ENCODE peak calls at places on chromosome 12, in four cellular contexts. One of them, this sample, is unnamed.

GRCh38 chr12:28024231-28024995 is 51.9 kb upstream of the PTHLH start:
- DNase-seq in GM13977: no peak
- DNase-seq in body of pancreas: no peak
- DNase-seq in left ventricle myocardium inferior: no peak
- DNase-seq in this sample: no peak

GRCh38 chr12:49825360-49825970 is 2.7 kb downstream of the NCKAP5L start:
- DNase-seq in body of pancreas: no peak
- DNase-seq in left ventricle myocardium inferior: peak
- DNase-seq in GM13977: no peak
- DNase-seq in this sample: no peak

GRCh38 chr12:3073438-3074255 is 3.5 kb upstream of the TSPAN9 start:
- DNase-seq in body of pancreas: peak
- DNase-seq in GM13977: peak
- DNase-seq in left ventricle myocardium inferior: peak
- DNase-seq in this sample: peak

GRCh38 chr12:103085541-103085940 is 128.1 kb downstream of the ASCL1 start:
- DNase-seq in GM13977: no peak
- DNase-seq in body of pancreas: no peak
- DNase-seq in left ventricle myocardium inferior: no peak
- DNase-seq in this sample: no peak

GRCh38 chr12:71509705-71510104 is 70.1 kb downstream of the LGR5 start:
- DNase-seq in left ventricle myocardium inferior: no peak
- DNase-seq in GM13977: no peak
- DNase-seq in body of pancreas: no peak
- DNase-seq in this sample: no peak

GRCh38 chr12:25710149-25710548 is 157.1 kb upstream of the LMNTD1 start:
- DNase-seq in body of pancreas: no peak
- DNase-seq in GM13977: no peak
- DNase-seq in left ventricle myocardium inferior: no peak
- DNase-seq in this sample: no peak

GRCh38 chr12:86712425-86712843 is 456.2 kb upstream of the MGAT4C start:
- DNase-seq in left ventricle myocardium inferior: no peak
- DNase-seq in GM13977: no peak
- DNase-seq in body of pancreas: no peak
- DNase-seq in this sample: no peak

GRCh38 chr12:12800406-12801180 is 12.6 kb upstream of the DDX47 start:
- DNase-seq in GM13977: no peak
- DNase-seq in body of pancreas: no peak
- DNase-seq in left ventricle myocardium inferior: no peak
- DNase-seq in this sample: no peak

GRCh38 chr12:55931317-55931779 is 386 bp downstream of the DGKA start:
- DNase-seq in left ventricle myocardium inferior: peak
- DNase-seq in GM13977: no peak
- DNase-seq in body of pancreas: peak
- DNase-seq in this sample: no peak

GRCh38 chr12:46387697-46388096 is 15.1 kb upstream of the SLC38A2 start:
- DNase-seq in left ventricle myocardium inferior: no peak
- DNase-seq in GM13977: no peak
- DNase-seq in body of pancreas: no peak
- DNase-seq in this sample: no peak

GRCh38 chr12:46390304-46390703 is 17.7 kb upstream of the SLC38A2 start:
- DNase-seq in GM13977: no peak
- DNase-seq in left ventricle myocardium inferior: no peak
- DNase-seq in body of pancreas: no peak
- DNase-seq in this sample: no peak

GRCh38 chr12:46389130-46389616 is 16.6 kb upstream of the SLC38A2 start:
- DNase-seq in body of pancreas: no peak
- DNase-seq in GM13977: no peak
- DNase-seq in left ventricle myocardium inferior: no peak
- DNase-seq in this sample: no peak

GRCh38 chr12:46386877-46387629 is 14.5 kb upstream of the SLC38A2 start:
- DNase-seq in GM13977: peak
- DNase-seq in left ventricle myocardium inferior: peak
- DNase-seq in body of pancreas: no peak
- DNase-seq in this sample: no peak

DNA sequence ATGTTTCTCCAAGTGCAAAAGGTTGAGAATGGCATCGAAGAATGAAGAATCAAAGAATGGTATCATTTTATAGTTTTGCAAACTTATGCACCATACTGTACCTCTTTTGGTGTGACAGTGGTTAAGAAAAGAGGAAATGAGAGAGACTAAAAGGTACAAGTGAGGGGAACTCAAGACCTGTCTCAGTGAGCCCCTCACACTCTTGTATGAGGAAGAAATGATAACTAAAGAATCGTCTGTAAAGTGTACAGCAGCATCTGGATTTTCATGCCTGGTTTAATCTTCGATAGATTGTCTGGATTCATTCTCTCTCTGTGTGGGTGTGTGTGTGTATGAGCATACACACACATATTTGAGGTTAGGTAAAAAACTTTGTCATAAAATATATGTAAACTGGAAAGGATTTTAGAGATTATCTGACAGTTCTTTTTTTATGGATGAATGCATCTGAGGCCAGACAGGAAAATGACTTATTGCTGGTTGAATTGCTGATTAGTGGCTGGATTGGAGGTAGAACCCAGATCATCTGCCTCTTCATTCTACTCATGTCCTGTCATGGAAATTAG is 15.9 kb upstream of the SLC38A2 start:
- DNase-seq in left ventricle myocardium inferior: no peak
- DNase-seq in body of pancreas: no peak
- DNase-seq in GM13977: peak
- DNase-seq in this sample: no peak
- TF ChIP-seq CTCF in left ventricle myocardium inferior: no peak
- TF ChIP-seq CTCF in body of pancreas: no peak
- TF ChIP-seq CTCF in GM13977: no peak
- TF ChIP-seq CTCF in this sample: no peak

GRCh38 chr12:66103011-66103913 is 27.3 kb downstream of the LLPH start:
- DNase-seq in GM13977: no peak
- DNase-seq in body of pancreas: no peak
- DNase-seq in left ventricle myocardium inferior: no peak
- DNase-seq in this sample: no peak
- TF ChIP-seq CTCF in GM13977: peak
- TF ChIP-seq CTCF in body of pancreas: no peak
- TF ChIP-seq CTCF in left ventricle myocardium inferior: no peak
- TF ChIP-seq CTCF in this sample: peak

GRCh38 chr12:43776498-43776897 is 17.7 kb downstream of the IRAK4 start:
- DNase-seq in body of pancreas: no peak
- DNase-seq in left ventricle myocardium inferior: no peak
- DNase-seq in GM13977: no peak
- DNase-seq in this sample: no peak
- TF ChIP-seq CTCF in body of pancreas: peak
- TF ChIP-seq CTCF in left ventricle myocardium inferior: peak
- TF ChIP-seq CTCF in GM13977: peak
- TF ChIP-seq CTCF in this sample: peak

GRCh38 chr12:11344504-11344903 is 34.3 kb upstream of the PRB4 start:
- DNase-seq in body of pancreas: no peak
- DNase-seq in GM13977: no peak
- DNase-seq in left ventricle myocardium inferior: no peak
- DNase-seq in this sample: no peak

GRCh38 chr12:11348439-11348838 is 38.2 kb upstream of the PRB4 start:
- DNase-seq in left ventricle myocardium inferior: no peak
- DNase-seq in GM13977: no peak
- DNase-seq in body of pancreas: no peak
- DNase-seq in this sample: no peak

DNA sequence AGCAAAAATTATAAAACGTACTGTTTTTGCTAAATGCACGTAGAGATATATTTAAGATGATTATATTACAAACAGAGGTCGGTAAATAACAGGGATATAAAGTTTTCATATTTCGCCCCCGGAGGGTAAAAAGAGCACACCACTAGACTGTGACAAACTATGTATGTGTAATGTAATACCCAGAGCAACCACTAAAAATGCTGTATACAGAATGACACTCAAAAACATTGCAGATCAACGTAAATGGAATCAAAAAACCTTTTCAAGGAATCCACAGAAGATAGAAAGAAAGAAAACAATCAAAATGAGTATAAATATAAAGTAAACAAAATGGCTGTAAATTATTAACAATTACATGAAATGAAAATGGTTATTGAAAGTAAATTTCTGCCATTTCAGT is 37.6 kb upstream of the PRB4 start:
- DNase-seq in GM13977: no peak
- DNase-seq in body of pancreas: no peak
- DNase-seq in left ventricle myocardium inferior: no peak
- DNase-seq in this sample: no peak
- TF ChIP-seq CTCF in GM13977: peak
- TF ChIP-seq CTCF in body of pancreas: peak
- TF ChIP-seq CTCF in left ventricle myocardium inferior: no peak
- TF ChIP-seq CTCF in this sample: peak

GRCh38 chr12:121296618-121297476 is at the start of gene CAMKK2:
- DNase-seq in GM13977: peak
- DNase-seq in body of pancreas: peak
- DNase-seq in left ventricle myocardium inferior: peak
- DNase-seq in this sample: no peak
- TF ChIP-seq CTCF in GM13977: peak
- TF ChIP-seq CTCF in body of pancreas: peak
- TF ChIP-seq CTCF in left ventricle myocardium inferior: peak
- TF ChIP-seq CTCF in this sample: peak

This sample was measured in LNCaP clone FGC.